ENCODE peak calls at places on chromosomes 12 and 14, in seven cellular contexts. O, Y, J, P, B, Q and R are unnamed samples.

GRCh38 chr12:59973515-59973914 is 377.7 kb downstream of the SLC16A7 start:
- DNase-seq in Q (no peak), O (peak), P (no peak), Y (no peak), J (no peak), B (peak), R (peak)

GRCh38 chr12:106106892-106107291 is 31.9 kb downstream of the NUAK1 start:
- DNase-seq in Q (no peak), J (no peak), P (no peak), O (peak), B (peak), Y (peak), R (no peak)

GRCh38 chr12:88579572-88579940 is 715 bp downstream of the KITLG start:
- DNase-seq in Q (no peak), O (peak), Y (peak), B (no peak), P (peak), J (peak), R (no peak)

GRCh38 chr14:101444116-101444515 is 117.2 kb upstream of the DIO3 start:
- DNase-seq in J (no peak), B (no peak), Y (no peak), Q (no peak), O (no peak), P (no peak), R (no peak)

GRCh38 chr12:125192690-125193221 is 127.5 kb downstream of the AACS start:
- DNase-seq in Q (no peak), P (no peak), J (no peak), O (no peak), B (no peak), Y (no peak), R (no peak)

GRCh38 chr12:107635139-107635538 is 50.5 kb upstream of the PWP1 start:
- DNase-seq in B (peak), O (no peak), Y (no peak), Q (no peak), J (no peak), P (no peak), R (peak)

GRCh38 chr14:54901380-54902142 is 1.1 kb downstream of the GCH1 start:
- DNase-seq in B (no peak), P (no peak), Y (no peak), O (no peak), Q (no peak), J (peak), R (no peak)

GRCh38 chr12:103751171-103751570 is 89.9 kb downstream of the NT5DC3 start:
- DNase-seq in O (no peak), J (no peak), Y (no peak), B (no peak), Q (no peak), P (no peak), R (no peak)

GRCh38 chr14:75283884-75284563 is 5.4 kb downstream of the FOS start:
- DNase-seq in J (peak), B (peak), Q (no peak), O (peak), Y (no peak), P (no peak), R (peak)

GRCh38 chr14:98446508-98446907 is 825.5 kb downstream of the BCL11B start:
- DNase-seq in P (no peak), O (no peak), J (no peak), Y (no peak), Q (no peak), B (no peak), R (no peak)

GRCh38 chr12:52221912-52222457 is 11.1 kb upstream of the KRT7 start:
- DNase-seq in Q (no peak), J (peak), Y (peak), P (no peak), O (no peak), B (peak), R (no peak)

GRCh38 chr12:25957898-25958253 is 606 bp upstream of the RASSF8 start:
- DNase-seq in P (no peak), Q (no peak), O (peak), Y (no peak), B (peak), J (no peak), R (peak)

GRCh38 chr14:98244966-98245569 is 1026.9 kb downstream of the BCL11B start:
- DNase-seq in P (no peak), Y (no peak), O (no peak), J (no peak), B (no peak), Q (no peak), R (no peak)

GRCh38 chr12:43109626-43110345 is 442.2 kb downstream of the ADAMTS20 start:
- DNase-seq in Q (no peak), P (no peak), B (no peak), Y (no peak), J (no peak), O (no peak), R (no peak)

GRCh38 chr12:120425797-120426196 is 12.1 kb upstream of the COX6A1 start:
- DNase-seq in Q (no peak), P (no peak), B (no peak), O (no peak), Y (no peak), J (no peak), R (no peak)

GRCh38 chr14:100834441-100835277 is 8.7 kb downstream of the MEG3 start:
- DNase-seq in B (no peak), J (no peak), O (no peak), P (no peak), Q (no peak), Y (no peak), R (no peak)

GRCh38 chr12:42893802-42894201 is 304.3 kb upstream of the PRICKLE1 start:
- DNase-seq in B (no peak), Y (no peak), O (no peak), J (no peak), Q (no peak), P (no peak), R (no peak)

GRCh38 chr14:61695695-61696527 is 598 bp downstream of the HIF1A start:
- DNase-seq in O (peak), B (peak), J (peak), P (peak), Y (peak), Q (peak), R (peak)

GRCh38 chr14:31420013-31420318 is 384 bp downstream of the HEATR5A start:
- DNase-seq in Q (no peak), P (peak), J (peak), B (no peak), O (no peak), Y (no peak), R (no peak)

GRCh38 chr14:38342803-38343202 is 86.9 kb upstream of the CLEC14A start:
- DNase-seq in B (peak), P (no peak), J (no peak), O (peak), Y (no peak), Q (no peak), R (peak)

GRCh38 chr14:102185360-102185759 is 45.7 kb downstream of the WDR20 start:
- DNase-seq in J (peak), P (no peak), B (no peak), O (no peak), Y (no peak), Q (no peak), R (no peak)

GRCh38 chr12:58728397-58728796 is 191.9 kb downstream of the LRIG3 start:
- DNase-seq in J (no peak), Q (no peak), Y (no peak), B (peak), O (peak), P (no peak), R (no peak)